ENCODE peak calls at places on chromosome 2, in four cellular contexts. One of them, this sample, is unnamed.

GRCh38 chr2:148218326-148219075 is 197.6 kb downstream of the MBD5 start:
- DNase-seq in stomach: no peak
- DNase-seq in brain microvascular endothelial cell: no peak
- DNase-seq in astrocyte of the cerebellum: no peak
- DNase-seq in this sample: peak

GRCh38 chr2:101793277-101793969 is 95.9 kb downstream of the MAP4K4 start:
- DNase-seq in brain microvascular endothelial cell: no peak
- DNase-seq in stomach: no peak
- DNase-seq in astrocyte of the cerebellum: no peak
- DNase-seq in this sample: no peak

GRCh38 chr2:147027451-147027850 is 817.4 kb upstream of the ACVR2A start:
- DNase-seq in stomach: no peak
- DNase-seq in brain microvascular endothelial cell: no peak
- DNase-seq in astrocyte of the cerebellum: no peak
- DNase-seq in this sample: no peak

GRCh38 chr2:223032187-223033142 is 19.5 kb upstream of the KCNE4 start:
- DNase-seq in astrocyte of the cerebellum: no peak
- DNase-seq in brain microvascular endothelial cell: no peak
- DNase-seq in stomach: no peak
- DNase-seq in this sample: no peak

GRCh38 chr2:80105020-80105419 is 199.5 kb downstream of the LRRTM1 start:
- DNase-seq in brain microvascular endothelial cell: no peak
- DNase-seq in stomach: no peak
- DNase-seq in astrocyte of the cerebellum: no peak
- DNase-seq in this sample: peak

GRCh38 chr2:66851449-66851872 is 416.5 kb downstream of the MEIS1 start:
- DNase-seq in brain microvascular endothelial cell: peak
- DNase-seq in stomach: no peak
- DNase-seq in astrocyte of the cerebellum: no peak
- DNase-seq in this sample: peak

GRCh38 chr2:31696068-31696467 is 115.3 kb upstream of the SRD5A2 start:
- DNase-seq in astrocyte of the cerebellum: no peak
- DNase-seq in brain microvascular endothelial cell: no peak
- DNase-seq in stomach: no peak
- DNase-seq in this sample: no peak

GRCh38 chr2:63189026-63189425 is 138.4 kb downstream of the OTX1 start:
- DNase-seq in astrocyte of the cerebellum: no peak
- DNase-seq in brain microvascular endothelial cell: peak
- DNase-seq in stomach: no peak
- DNase-seq in this sample: peak

GRCh38 chr2:231613054-231613654 is 20.5 kb downstream of the TEX44 start:
- DNase-seq in brain microvascular endothelial cell: no peak
- DNase-seq in astrocyte of the cerebellum: no peak
- DNase-seq in stomach: no peak
- DNase-seq in this sample: no peak
- H3K4me3 ChIP-seq in brain microvascular endothelial cell: no peak
- H3K4me3 ChIP-seq in astrocyte of the cerebellum: peak
- H3K4me3 ChIP-seq in stomach: peak
- H3K4me3 ChIP-seq in this sample: no peak

GRCh38 chr2:176187306-176188217 is 906 bp upstream of the HOXD1 start:
- DNase-seq in stomach: no peak
- DNase-seq in astrocyte of the cerebellum: no peak
- DNase-seq in brain microvascular endothelial cell: no peak
- DNase-seq in this sample: no peak
- H3K4me3 ChIP-seq in stomach: peak
- H3K4me3 ChIP-seq in astrocyte of the cerebellum: peak
- H3K4me3 ChIP-seq in brain microvascular endothelial cell: peak
- H3K4me3 ChIP-seq in this sample: peak

DNA sequence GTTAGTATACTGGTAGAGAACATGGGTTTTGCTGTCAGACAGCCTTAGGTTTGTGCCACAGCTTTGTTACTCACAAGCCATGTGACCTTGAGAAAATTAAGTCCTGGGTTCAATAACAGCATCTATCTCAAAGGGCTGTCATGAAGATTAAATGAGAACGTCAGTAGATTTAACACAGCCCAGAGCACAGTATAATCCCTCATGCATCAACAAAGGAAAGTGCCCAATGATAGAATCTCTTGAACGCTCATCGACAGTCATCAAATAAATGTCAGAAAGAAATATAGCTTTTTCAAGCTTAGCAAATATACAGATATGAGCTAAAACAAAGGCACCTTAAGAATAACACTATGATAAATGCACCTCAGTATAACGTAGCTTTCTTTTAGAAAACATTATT is 22.3 kb downstream of the CUL3 start:
- DNase-seq in astrocyte of the cerebellum: no peak
- DNase-seq in stomach: no peak
- DNase-seq in brain microvascular endothelial cell: no peak
- DNase-seq in this sample: no peak
- H3K4me3 ChIP-seq in astrocyte of the cerebellum: no peak
- H3K4me3 ChIP-seq in stomach: no peak
- H3K4me3 ChIP-seq in brain microvascular endothelial cell: no peak
- H3K4me3 ChIP-seq in this sample: no peak

GRCh38 chr2:25419678-25420242 is 78.0 kb upstream of the DNMT3A start:
- DNase-seq in brain microvascular endothelial cell: no peak
- DNase-seq in stomach: no peak
- DNase-seq in astrocyte of the cerebellum: no peak
- DNase-seq in this sample: no peak
- H3K4me3 ChIP-seq in brain microvascular endothelial cell: no peak
- H3K4me3 ChIP-seq in stomach: no peak
- H3K4me3 ChIP-seq in astrocyte of the cerebellum: no peak
- H3K4me3 ChIP-seq in this sample: no peak

GRCh38 chr2:192194866-192195547 is at the start of gene TMEFF2:
- DNase-seq in stomach: peak
- DNase-seq in astrocyte of the cerebellum: peak
- DNase-seq in brain microvascular endothelial cell: peak
- DNase-seq in this sample: peak
- H3K4me3 ChIP-seq in stomach: peak
- H3K4me3 ChIP-seq in astrocyte of the cerebellum: peak
- H3K4me3 ChIP-seq in brain microvascular endothelial cell: peak
- H3K4me3 ChIP-seq in this sample: peak

GRCh38 chr2:12262681-12263436 is 453.9 kb upstream of the TRIB2 start:
- DNase-seq in astrocyte of the cerebellum: peak
- DNase-seq in brain microvascular endothelial cell: no peak
- DNase-seq in stomach: no peak
- DNase-seq in this sample: no peak
- H3K4me3 ChIP-seq in astrocyte of the cerebellum: no peak
- H3K4me3 ChIP-seq in brain microvascular endothelial cell: no peak
- H3K4me3 ChIP-seq in stomach: no peak
- H3K4me3 ChIP-seq in this sample: no peak

DNA sequence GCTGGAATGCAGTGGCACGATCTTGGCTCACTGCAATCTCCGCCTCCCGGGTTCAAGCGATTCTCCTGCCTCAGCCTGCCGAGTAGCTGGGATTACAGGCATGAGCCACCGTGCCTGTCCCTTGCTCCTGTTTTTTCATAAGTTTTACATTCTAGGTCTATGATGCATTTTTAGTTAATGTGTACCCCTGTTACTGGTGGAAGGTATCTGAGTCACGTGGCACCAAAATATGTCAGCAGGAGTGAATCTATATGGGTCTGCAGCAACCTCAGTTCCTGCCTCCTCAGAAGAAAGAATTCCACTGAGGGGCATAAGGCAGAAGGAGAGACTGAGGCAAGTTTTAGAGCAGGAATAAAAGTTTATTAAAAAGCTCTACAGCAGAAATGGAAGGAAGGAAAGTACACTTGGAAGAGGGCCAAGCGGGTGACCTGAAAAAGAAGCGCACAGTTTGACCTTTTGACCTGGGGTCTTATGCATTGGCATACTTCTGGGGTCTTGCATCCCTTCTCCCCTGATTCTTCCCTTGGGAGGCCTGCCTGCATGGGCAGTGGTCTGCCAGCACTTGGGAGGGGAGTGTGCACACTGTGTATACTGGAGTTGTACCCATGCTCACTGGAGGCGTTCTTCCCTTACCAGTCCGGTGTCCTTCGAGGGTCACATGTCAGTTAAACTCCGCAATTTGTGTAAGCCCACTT is 1.1 kb upstream of the MFSD2B start:
- DNase-seq in stomach: no peak
- DNase-seq in brain microvascular endothelial cell: no peak
- DNase-seq in astrocyte of the cerebellum: no peak
- DNase-seq in this sample: no peak
- H3K4me3 ChIP-seq in stomach: no peak
- H3K4me3 ChIP-seq in brain microvascular endothelial cell: no peak
- H3K4me3 ChIP-seq in astrocyte of the cerebellum: no peak
- H3K4me3 ChIP-seq in this sample: no peak

GRCh38 chr2:4653989-4654388 is 950.6 kb downstream of the DCDC2C start:
- DNase-seq in stomach: no peak
- DNase-seq in brain microvascular endothelial cell: no peak
- DNase-seq in astrocyte of the cerebellum: no peak
- DNase-seq in this sample: no peak
- H3K4me3 ChIP-seq in stomach: no peak
- H3K4me3 ChIP-seq in brain microvascular endothelial cell: no peak
- H3K4me3 ChIP-seq in astrocyte of the cerebellum: no peak
- H3K4me3 ChIP-seq in this sample: no peak

This sample was measured in skeletal muscle cell.